ENCODE peak calls at places on chromosome 6, in four cellular contexts. One of them, this sample, is unnamed.

GRCh38 chr6:1498491-1499113 is 109.2 kb downstream of the FOXF2 start:
- DNase-seq in K562: no peak
- DNase-seq in GM23338: peak
- DNase-seq in breast epithelium: no peak
- DNase-seq in this sample: no peak

GRCh38 chr6:57029213-57029612 is 17.3 kb upstream of the KIAA1586 start:
- DNase-seq in breast epithelium: no peak
- DNase-seq in GM23338: no peak
- DNase-seq in K562: no peak
- DNase-seq in this sample: no peak

GRCh38 chr6:169285165-169285564 is 31.5 kb upstream of the THBS2 start:
- DNase-seq in K562: no peak
- DNase-seq in breast epithelium: no peak
- DNase-seq in GM23338: no peak
- DNase-seq in this sample: no peak

GRCh38 chr6:11207199-11207968 is 25.1 kb downstream of the NEDD9 start:
- DNase-seq in GM23338: no peak
- DNase-seq in breast epithelium: peak
- DNase-seq in K562: no peak
- DNase-seq in this sample: no peak

GRCh38 chr6:21022343-21023107 is 488.3 kb downstream of the CDKAL1 start:
- DNase-seq in K562: peak
- DNase-seq in GM23338: peak
- DNase-seq in breast epithelium: no peak
- DNase-seq in this sample: no peak

GRCh38 chr6:108117427-108118358 is 43.2 kb upstream of the OSTM1 start:
- DNase-seq in K562: no peak
- DNase-seq in breast epithelium: no peak
- DNase-seq in GM23338: peak
- DNase-seq in this sample: no peak

GRCh38 chr6:155530219-155530834 is 74.7 kb upstream of the NOX3 start:
- DNase-seq in GM23338: peak
- DNase-seq in breast epithelium: no peak
- DNase-seq in K562: peak
- DNase-seq in this sample: no peak

GRCh38 chr6:78993955-78994354 is 84.1 kb downstream of the PHIP start:
- DNase-seq in breast epithelium: no peak
- DNase-seq in GM23338: no peak
- DNase-seq in K562: no peak
- DNase-seq in this sample: no peak

GRCh38 chr6:63272397-63272796 is 47.4 kb downstream of the LGSN start:
- DNase-seq in breast epithelium: no peak
- DNase-seq in K562: peak
- DNase-seq in GM23338: peak
- DNase-seq in this sample: no peak

GRCh38 chr6:28867078-28867414 is 56.7 kb downstream of the TRIM27 start:
- DNase-seq in GM23338: no peak
- DNase-seq in breast epithelium: no peak
- DNase-seq in K562: peak
- DNase-seq in this sample: no peak

GRCh38 chr6:153312633-153313032 is 181.6 kb upstream of the RGS17 start:
- DNase-seq in K562: peak
- DNase-seq in GM23338: peak
- DNase-seq in breast epithelium: no peak
- DNase-seq in this sample: no peak

GRCh38 chr6:110859335-110859792 is 15.2 kb upstream of the AMD1 start:
- DNase-seq in GM23338: peak
- DNase-seq in breast epithelium: no peak
- DNase-seq in K562: no peak
- DNase-seq in this sample: no peak

DNA sequence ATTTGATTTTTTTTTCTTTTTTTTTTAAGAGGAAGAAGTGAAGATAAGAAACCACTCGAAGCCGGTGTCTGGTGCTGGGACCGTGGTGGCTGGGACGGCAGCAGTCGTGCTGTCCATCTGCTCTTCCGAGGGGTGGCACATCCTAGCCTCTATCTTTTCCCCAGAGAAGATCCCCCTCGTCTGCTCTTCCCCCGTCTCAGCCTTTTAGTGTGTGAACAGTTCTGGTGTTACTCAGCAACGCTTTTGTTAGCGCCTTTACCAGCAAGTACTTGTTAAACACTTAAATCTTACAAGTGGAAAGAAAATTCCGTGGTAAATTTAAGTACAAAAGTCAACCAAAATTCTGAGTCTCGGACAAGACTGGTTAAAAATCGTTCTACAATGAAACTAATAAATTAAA is 90.1 kb downstream of the RSPH3 start:
- DNase-seq in breast epithelium: no peak
- DNase-seq in K562: no peak
- DNase-seq in GM23338: peak
- DNase-seq in this sample: no peak
- TF ChIP-seq POLR2AphosphoS5 in breast epithelium: no peak
- TF ChIP-seq POLR2AphosphoS5 in K562: no peak
- TF ChIP-seq POLR2AphosphoS5 in GM23338: no peak
- TF ChIP-seq POLR2AphosphoS5 in this sample: no peak

GRCh38 chr6:429515-430121 is 38.1 kb downstream of the IRF4 start:
- DNase-seq in GM23338: no peak
- DNase-seq in breast epithelium: no peak
- DNase-seq in K562: no peak
- DNase-seq in this sample: no peak
- TF ChIP-seq POLR2AphosphoS5 in GM23338: no peak
- TF ChIP-seq POLR2AphosphoS5 in breast epithelium: no peak
- TF ChIP-seq POLR2AphosphoS5 in K562: no peak
- TF ChIP-seq POLR2AphosphoS5 in this sample: no peak

DNA sequence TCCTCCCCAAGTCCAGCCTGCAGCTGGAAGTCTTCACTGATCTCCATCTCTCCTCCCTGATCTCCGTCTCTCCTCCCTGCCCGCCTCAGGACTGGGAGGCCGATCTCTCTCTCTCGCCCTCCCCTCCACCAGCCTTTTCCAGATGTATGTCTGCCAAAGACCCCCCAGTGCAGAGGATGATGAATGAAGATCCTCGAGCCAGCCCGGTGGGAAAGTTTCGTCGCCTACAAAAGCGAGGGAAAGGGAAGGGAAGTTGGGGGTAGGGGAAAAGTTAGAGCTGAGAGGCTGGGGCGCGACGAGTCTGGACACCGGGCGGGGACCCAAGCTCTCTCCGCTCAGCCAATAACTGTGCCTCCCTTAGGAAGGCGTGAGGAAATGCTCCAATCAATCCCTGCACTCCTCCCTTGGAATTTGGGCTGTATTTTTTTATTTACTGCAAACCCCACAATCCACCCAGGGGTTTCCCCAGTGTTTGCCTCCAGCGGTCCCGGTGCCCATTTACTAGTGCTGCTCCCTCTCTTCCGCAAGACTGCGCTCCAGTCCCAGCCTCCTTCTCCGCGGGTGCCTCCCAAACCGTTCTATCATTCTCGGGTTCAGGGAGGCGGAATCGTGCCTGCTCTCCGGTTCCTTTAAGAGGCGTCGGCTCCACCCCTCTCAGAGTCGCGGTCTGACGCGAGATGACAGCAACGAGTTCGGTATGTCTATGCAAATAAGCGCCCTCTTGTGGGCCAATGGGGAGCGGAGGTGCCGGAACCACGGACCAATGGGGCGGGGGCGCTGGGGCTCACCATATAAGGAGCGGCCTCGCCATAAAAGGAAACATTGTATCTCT is at the start of gene SRF:
- DNase-seq in breast epithelium: peak
- DNase-seq in GM23338: peak
- DNase-seq in K562: peak
- DNase-seq in this sample: peak
- TF ChIP-seq POLR2AphosphoS5 in breast epithelium: peak
- TF ChIP-seq POLR2AphosphoS5 in GM23338: peak
- TF ChIP-seq POLR2AphosphoS5 in K562: peak
- TF ChIP-seq POLR2AphosphoS5 in this sample: peak

GRCh38 chr6:139764498-139764986 is 390.1 kb upstream of the CITED2 start:
- DNase-seq in K562: peak
- DNase-seq in breast epithelium: peak
- DNase-seq in GM23338: no peak
- DNase-seq in this sample: no peak
- TF ChIP-seq POLR2AphosphoS5 in K562: no peak
- TF ChIP-seq POLR2AphosphoS5 in breast epithelium: peak
- TF ChIP-seq POLR2AphosphoS5 in GM23338: no peak
- TF ChIP-seq POLR2AphosphoS5 in this sample: no peak

DNA sequence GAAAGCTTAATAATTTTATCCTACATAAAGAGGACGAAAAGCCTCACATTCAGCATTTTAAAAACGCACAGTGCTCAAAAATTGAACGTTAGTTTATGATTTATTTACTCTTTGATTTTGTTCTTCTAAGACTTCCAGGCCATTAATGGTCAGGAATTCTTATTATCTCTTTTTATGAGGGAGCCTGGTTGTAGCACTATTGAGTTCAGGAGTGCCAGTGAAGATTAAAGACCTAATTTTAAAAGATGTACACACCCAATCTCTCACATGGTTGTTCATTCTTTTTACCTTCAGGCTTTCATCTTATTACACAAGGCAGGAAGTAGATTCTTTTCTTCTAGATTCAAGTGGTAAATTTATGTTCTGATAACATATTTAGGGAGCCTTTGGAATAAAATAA is 68.6 kb downstream of the HDDC2 start:
- DNase-seq in breast epithelium: no peak
- DNase-seq in GM23338: no peak
- DNase-seq in K562: no peak
- DNase-seq in this sample: no peak
- TF ChIP-seq POLR2AphosphoS5 in breast epithelium: no peak
- TF ChIP-seq POLR2AphosphoS5 in GM23338: no peak
- TF ChIP-seq POLR2AphosphoS5 in K562: no peak
- TF ChIP-seq POLR2AphosphoS5 in this sample: no peak

DNA sequence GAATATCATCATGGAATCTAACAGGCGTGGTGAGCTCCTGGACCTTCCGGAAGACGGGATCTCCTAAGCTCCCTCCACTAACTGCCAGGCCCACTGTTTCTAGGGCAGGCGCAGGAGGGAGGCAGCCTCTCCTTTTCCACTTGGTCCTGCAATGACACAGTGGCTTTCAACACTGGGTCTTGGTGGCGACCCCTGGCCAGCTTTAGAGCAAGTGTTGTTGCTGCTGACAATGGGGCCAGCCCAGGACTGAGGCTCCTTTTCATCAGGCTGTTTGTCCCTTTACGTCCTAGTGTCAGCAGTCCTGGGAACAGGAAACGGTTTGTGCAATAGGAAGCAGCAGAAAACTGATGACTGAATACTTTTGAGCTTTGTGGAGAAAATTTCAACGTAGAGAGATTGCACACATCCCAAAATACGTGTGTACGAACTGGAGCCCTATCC is 9.7 kb upstream of the QKI start:
- DNase-seq in GM23338: no peak
- DNase-seq in breast epithelium: no peak
- DNase-seq in K562: no peak
- DNase-seq in this sample: no peak
- TF ChIP-seq POLR2AphosphoS5 in GM23338: no peak
- TF ChIP-seq POLR2AphosphoS5 in breast epithelium: peak
- TF ChIP-seq POLR2AphosphoS5 in K562: no peak
- TF ChIP-seq POLR2AphosphoS5 in this sample: no peak

GRCh38 chr6:86031713-86032112 is 389.0 kb upstream of the SYNCRIP start:
- DNase-seq in breast epithelium: no peak
- DNase-seq in GM23338: no peak
- DNase-seq in K562: no peak
- DNase-seq in this sample: no peak
- TF ChIP-seq POLR2AphosphoS5 in breast epithelium: no peak
- TF ChIP-seq POLR2AphosphoS5 in GM23338: no peak
- TF ChIP-seq POLR2AphosphoS5 in K562: no peak
- TF ChIP-seq POLR2AphosphoS5 in this sample: no peak

GRCh38 chr6:73391735-73392134 is 2.9 kb upstream of the DDX43 start:
- DNase-seq in GM23338: no peak
- DNase-seq in K562: no peak
- DNase-seq in breast epithelium: no peak
- DNase-seq in this sample: no peak

GRCh38 chr6:73389854-73390253 is 4.8 kb upstream of the DDX43 start:
- DNase-seq in K562: no peak
- DNase-seq in GM23338: peak
- DNase-seq in breast epithelium: no peak
- DNase-seq in this sample: no peak

GRCh38 chr6:73388433-73388799 is 6.2 kb upstream of the DDX43 start:
- DNase-seq in GM23338: no peak
- DNase-seq in breast epithelium: no peak
- DNase-seq in K562: no peak
- DNase-seq in this sample: no peak

GRCh38 chr6:73393278-73393677 is 1.4 kb upstream of the DDX43 start:
- DNase-seq in GM23338: no peak
- DNase-seq in breast epithelium: no peak
- DNase-seq in K562: no peak
- DNase-seq in this sample: no peak

DNA sequence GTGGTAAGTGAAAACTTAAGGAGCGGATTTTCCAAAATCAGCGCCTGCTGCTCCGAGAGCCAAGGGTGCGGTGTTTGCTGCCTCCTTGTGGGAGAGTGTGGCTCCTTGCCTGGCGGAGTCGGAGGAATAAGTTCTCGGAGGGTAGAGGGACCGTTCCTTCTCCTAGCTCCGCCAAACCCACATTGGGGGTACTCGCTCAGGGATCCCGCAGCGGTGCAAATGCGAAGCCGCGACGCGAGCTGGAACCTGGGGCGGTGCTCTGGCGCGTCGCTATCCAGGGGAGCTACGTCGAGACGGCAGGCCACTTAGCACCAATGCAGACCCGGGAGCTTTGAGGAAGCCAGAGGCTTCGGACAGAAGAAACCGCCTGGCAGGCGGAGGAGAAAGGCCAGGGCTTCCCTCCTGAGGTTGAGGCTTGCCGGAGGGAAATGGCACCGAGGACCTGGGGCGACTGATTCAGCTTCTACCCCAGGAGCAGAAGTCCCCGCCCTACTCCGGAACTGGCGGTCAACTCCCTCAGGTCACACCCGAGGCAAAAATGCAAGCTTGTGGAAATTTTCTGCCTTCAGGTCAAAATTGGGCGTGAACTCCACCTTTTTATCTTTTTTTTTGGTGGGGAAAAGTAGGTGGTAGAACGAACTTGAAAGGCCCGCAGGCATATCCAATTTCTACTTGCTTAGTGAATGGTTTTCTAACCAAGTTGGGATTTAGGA is 5.7 kb upstream of the DDX43 start:
- DNase-seq in GM23338: peak
- DNase-seq in breast epithelium: no peak
- DNase-seq in K562: peak
- DNase-seq in this sample: peak
- TF ChIP-seq POLR2AphosphoS5 in GM23338: no peak
- TF ChIP-seq POLR2AphosphoS5 in breast epithelium: no peak
- TF ChIP-seq POLR2AphosphoS5 in K562: peak
- TF ChIP-seq POLR2AphosphoS5 in this sample: no peak

This sample was measured in GM12892.